ENCODE peak calls at places on chromosomes 3 and 15, in six cellular contexts. Y is BE2C, V is brain microvascular endothelial cell, O is neural progenitor cell, C is breast epithelium, G is A549. H is an unnamed sample.
A peak's percentile ranks its signal among the peaks of the same experiment; 100 is the strongest.

GRCh38 chr15:74036271-74037170 is 42.0 kb downstream of the PML start:
- DNase-seq in Y (peak; percentile 79), V (peak; percentile 54), O (peak; percentile 82), C (no peak), G (peak; percentile 60), H (no peak)

GRCh38 chr15:64856429-64857145 is 14.9 kb downstream of the PLEKHO2 start:
- DNase-seq in Y (peak; percentile 59), V (no peak), O (peak; percentile 64), C (no peak), G (no peak), H (no peak)

GRCh38 chr3:18087963-18088362 is 337.2 kb downstream of the SATB1 start:
- DNase-seq in Y (no peak), V (no peak), O (no peak), C (no peak), G (no peak), H (no peak)

GRCh38 chr3:40677321-40677720 is 152.6 kb downstream of the ZNF621 start:
- DNase-seq in Y (no peak), V (no peak), O (peak; percentile 19), C (no peak), G (no peak), H (no peak)

GRCh38 chr3:117752984-117753717 is 1043.6 kb downstream of the TUSC7 start:
- DNase-seq in Y (no peak), V (no peak), O (no peak), C (no peak), G (no peak), H (no peak)

GRCh38 chr3:171088984-171089754 is 62.6 kb upstream of the SLC2A2 start:
- DNase-seq in Y (no peak), V (peak; percentile 85), O (peak; percentile 5), C (no peak), G (no peak), H (peak; percentile 55)

GRCh38 chr15:85407421-85408269 is 27.2 kb downstream of the AKAP13 start:
- DNase-seq in Y (no peak), V (peak; percentile 84), O (no peak), C (no peak), G (peak; percentile 84), H (peak; percentile 84)

GRCh38 chr3:134065252-134065651 is 35.5 kb upstream of the SLCO2A1 start:
- DNase-seq in Y (no peak), V (no peak), O (no peak), C (no peak), G (no peak), H (no peak)

GRCh38 chr3:170637321-170637720 is 51.4 kb upstream of the SLC7A14 start:
- DNase-seq in Y (no peak), V (no peak), O (peak; percentile 50), C (no peak), G (no peak), H (no peak)

GRCh38 chr3:14431928-14432834 is 29.8 kb downstream of the SLC6A6 start:
- DNase-seq in Y (peak; percentile 89), V (peak; percentile 77), O (no peak), C (peak; percentile 83), G (peak; percentile 91), H (no peak)

GRCh38 chr15:36495464-36495863 is 84.0 kb upstream of the CDIN1 start:
- DNase-seq in Y (no peak), V (no peak), O (no peak), C (no peak), G (no peak), H (no peak)

GRCh38 chr3:100400424-100400781 is 486 bp downstream of the TOMM70 start:
- DNase-seq in Y (peak; percentile 23), V (no peak), O (no peak), C (no peak), G (no peak), H (no peak)

GRCh38 chr15:78619022-78619950 is 1.5 kb downstream of the CHRNA3 start:
- DNase-seq in Y (peak; percentile 62), V (no peak), O (peak; percentile 45), C (no peak), G (no peak), H (no peak)

GRCh38 chr15:27961801-27962200 is 137.3 kb downstream of the OCA2 start:
- DNase-seq in Y (no peak), V (no peak), O (no peak), C (no peak), G (no peak), H (no peak)

GRCh38 chr15:90060797-90061196 is 41.5 kb downstream of the IDH2 start:
- DNase-seq in Y (no peak), V (no peak), O (no peak), C (no peak), G (no peak), H (no peak)

GRCh38 chr15:54226455-54226854 is 248.2 kb downstream of the UNC13C start:
- DNase-seq in Y (no peak), V (no peak), O (no peak), C (no peak), G (no peak), H (no peak)

GRCh38 chr3:154137036-154137435 is 15.8 kb downstream of the ARHGEF26 start:
- DNase-seq in Y (no peak), V (no peak), O (peak; percentile 22), C (no peak), G (no peak), H (no peak)

GRCh38 chr3:195286115-195286872 is 15.3 kb upstream of the XXYLT1 start:
- DNase-seq in Y (no peak), V (no peak), O (no peak), C (no peak), G (no peak), H (no peak)

GRCh38 chr15:87902772-87903388 is 353.7 kb downstream of the NTRK3 start:
- DNase-seq in Y (no peak), V (peak; percentile 1), O (no peak), C (no peak), G (no peak), H (no peak)

GRCh38 chr3:154972951-154973350 is 107.2 kb upstream of the MME start:
- DNase-seq in Y (no peak), V (peak; percentile 31), O (no peak), C (no peak), G (no peak), H (no peak)

GRCh38 chr15:27844018-27844666 is 255.0 kb downstream of the OCA2 start:
- DNase-seq in Y (no peak), V (peak; percentile 63), O (no peak), C (no peak), G (peak; percentile 16), H (no peak)

GRCh38 chr3:129507181-129507831 is 21.1 kb upstream of the RHO start:
- DNase-seq in Y (peak; percentile 45), V (no peak), O (no peak), C (peak; percentile 63), G (no peak), H (no peak)

DNA sequence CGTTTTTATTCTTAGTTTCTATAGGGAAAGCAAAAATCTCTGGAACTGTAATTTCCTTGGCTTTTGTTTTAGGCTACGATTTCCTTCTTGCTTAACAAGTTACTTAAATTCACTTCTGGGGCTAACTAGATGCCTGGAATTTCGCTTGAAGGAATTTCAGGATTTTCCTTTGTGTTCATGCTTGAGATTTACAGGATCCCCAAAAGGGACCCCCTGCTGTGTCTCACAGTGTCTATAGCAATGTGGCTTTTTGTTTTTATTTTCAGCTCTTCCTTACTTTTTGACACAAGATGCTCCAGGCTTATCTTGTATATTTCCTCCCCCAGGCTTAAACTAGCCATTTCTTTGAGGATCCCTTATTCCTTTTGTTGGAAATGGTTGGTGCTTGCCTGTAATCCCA is 95.5 kb upstream of the DPPA4 start:
- DNase-seq in Y (no peak), V (no peak), O (peak; percentile 91), C (no peak), G (no peak), H (no peak)
- TF ChIP-seq CTCF in Y (no peak), V (no peak), O (no peak), C (no peak), G (no peak), H (no peak)

GRCh38 chr3:122998856-122999255 is 28.7 kb downstream of the SEMA5B start:
- DNase-seq in Y (no peak), V (no peak), O (no peak), C (no peak), G (no peak), H (no peak)
- H3K4me3 ChIP-seq in Y (no peak overlapping the region), V (no peak overlapping the region), O (no peak overlapping the region), C (no peak overlapping the region), G (no peak overlapping the region), H (no peak overlapping the region)

DNA sequence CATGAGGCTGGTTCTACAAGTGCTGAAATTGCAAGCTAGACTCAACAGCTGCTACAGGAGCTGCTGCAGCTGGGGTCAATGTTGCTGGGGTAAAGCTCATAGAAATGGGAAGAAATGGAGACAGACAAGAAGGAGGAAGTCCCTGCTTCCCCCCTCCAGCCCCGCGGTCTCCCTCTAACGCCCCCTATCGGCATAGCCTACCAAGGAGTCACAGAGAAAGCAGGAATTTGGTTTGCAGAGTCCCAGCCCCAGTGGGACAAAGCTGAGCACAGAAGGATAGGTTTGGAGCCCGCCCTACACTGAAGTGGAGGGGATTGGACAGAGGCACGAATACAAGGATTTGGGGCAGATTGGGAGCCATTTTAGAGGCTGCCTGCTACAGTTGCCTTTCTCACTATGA is 176.9 kb upstream of the ANKRD28 start:
- DNase-seq in Y (peak; percentile 13), V (no peak), O (peak; percentile 49), C (no peak), G (no peak), H (no peak)
- TF ChIP-seq CTCF in Y (peak; percentile 30), V (peak; percentile 52), O (peak; percentile 55), C (no peak), G (no peak), H (peak; percentile 45)

GRCh38 chr3:13054705-13055285 is 18.4 kb downstream of the IQSEC1 start:
- DNase-seq in Y (no peak), V (no peak), O (no peak), C (no peak), G (no peak), H (no peak)

GRCh38 chr3:13057641-13058040 is 15.6 kb downstream of the IQSEC1 start:
- DNase-seq in Y (no peak), V (no peak), O (no peak), C (no peak), G (no peak), H (no peak)

GRCh38 chr3:13060341-13060910 is 12.8 kb downstream of the IQSEC1 start:
- DNase-seq in Y (no peak), V (no peak), O (no peak), C (no peak), G (no peak), H (no peak)

GRCh38 chr3:13055634-13056033 is 17.6 kb downstream of the IQSEC1 start:
- DNase-seq in Y (no peak), V (no peak), O (no peak), C (no peak), G (no peak), H (no peak)

GRCh38 chr3:13058346-13059120 is 14.7 kb downstream of the IQSEC1 start:
- DNase-seq in Y (no peak), V (no peak), O (no peak), C (no peak), G (no peak), H (no peak)
- H3K4me3 ChIP-seq in Y (no peak overlapping the region), V (no peak overlapping the region), O (no peak overlapping the region), C (no peak overlapping the region), G (no peak overlapping the region), H (no peak overlapping the region)